ENCODE peak calls at places on chromosomes 13 and 19, in four cellular contexts. Z is AG09319, L is ovary, H is tibial artery. R is an unnamed sample.

GRCh38 chr13:35393886-35394285 is 82.6 kb downstream of the MAB21L1 start:
- DNase-seq in Z (no peak), H (no peak), L (no peak), R (no peak)

GRCh38 chr13:104314926-104315535 is 1248.8 kb upstream of the SLC10A2 start:
- DNase-seq in Z (no peak), H (no peak), L (no peak), R (no peak)

GRCh38 chr13:81395368-81395767 is 1054.4 kb upstream of the SPRY2 start:
- DNase-seq in Z (no peak), L (no peak), H (no peak), R (no peak)

GRCh38 chr13:45630791-45631190 is 15.3 kb upstream of the ERICH6B start:
- DNase-seq in L (no peak), H (no peak), Z (no peak), R (peak; percentile 30)

GRCh38 chr19:38263696-38264485 is 482 bp upstream of the SPINT2 start:
- DNase-seq in L (peak; percentile 61), Z (no peak), H (no peak), R (peak; percentile 91)

GRCh38 chr13:21986602-21987001 is 315.7 kb downstream of the FGF9 start:
- DNase-seq in Z (no peak), L (peak; percentile 58), H (peak; percentile 85), R (no peak)

GRCh38 chr19:5131866-5132561 is 163.1 kb downstream of the KDM4B start:
- DNase-seq in Z (no peak), H (no peak), L (no peak), R (no peak)

GRCh38 chr19:18761531-18762110 is 29.5 kb downstream of the COMP start:
- DNase-seq in L (no peak), Z (no peak), H (no peak), R (peak; percentile 55)

GRCh38 chr13:112219753-112220152 is 152.8 kb downstream of the SOX1 start:
- DNase-seq in H (no peak), L (no peak), Z (no peak), R (no peak)

GRCh38 chr19:35733180-35734125 is 8.8 kb downstream of the IGFLR1 start:
- DNase-seq in Z (no peak), H (no peak), L (no peak), R (no peak)

GRCh38 chr19:49362048-49362925 is at the start of gene TEAD2:
- DNase-seq in H (peak; percentile 75), Z (no peak), L (peak; percentile 90), R (peak; percentile 59)

GRCh38 chr13:65677906-65678305 is 1552.2 kb downstream of the PCDH9 start:
- DNase-seq in H (no peak), L (no peak), Z (no peak), R (peak; percentile 23)

GRCh38 chr19:50300051-50300450 is 29.1 kb downstream of the KCNC3 start:
- DNase-seq in Z (no peak), L (no peak), H (no peak), R (no peak)

GRCh38 chr13:76885203-76886004 is 801 bp downstream of the KCTD12 start:
- DNase-seq in L (peak; percentile 78), H (peak; percentile 73), Z (no peak), R (peak; percentile 84)
- TF ChIP-seq CTCF in L (no peak), H (peak; percentile 28), Z (peak; percentile 59), R (peak; percentile 13)

GRCh38 chr13:27379694-27380596 is 44.5 kb upstream of the GTF3A start:
- DNase-seq in L (peak; percentile 49), H (peak; percentile 35), Z (no peak), R (peak; percentile 75)
- TF ChIP-seq CTCF in L (peak; percentile 14), H (peak; percentile 38), Z (peak; percentile 56), R (peak; percentile 52)

GRCh38 chr19:55697698-55698097 is 22.7 kb downstream of the EPN1 start:
- DNase-seq in H (no peak), Z (no peak), L (peak; percentile 9), R (no peak)

GRCh38 chr19:55696301-55697068 is 21.5 kb downstream of the EPN1 start:
- DNase-seq in H (no peak), Z (no peak), L (peak; percentile 14), R (no peak)

GRCh38 chr19:55698256-55698655 is 23.2 kb downstream of the EPN1 start:
- DNase-seq in L (peak; percentile 2), Z (no peak), H (no peak), R (no peak)

GRCh38 chr19:55695511-55696290 is 20.7 kb downstream of the EPN1 start:
- DNase-seq in L (peak; percentile 10), Z (no peak), H (no peak), R (no peak)

DNA sequence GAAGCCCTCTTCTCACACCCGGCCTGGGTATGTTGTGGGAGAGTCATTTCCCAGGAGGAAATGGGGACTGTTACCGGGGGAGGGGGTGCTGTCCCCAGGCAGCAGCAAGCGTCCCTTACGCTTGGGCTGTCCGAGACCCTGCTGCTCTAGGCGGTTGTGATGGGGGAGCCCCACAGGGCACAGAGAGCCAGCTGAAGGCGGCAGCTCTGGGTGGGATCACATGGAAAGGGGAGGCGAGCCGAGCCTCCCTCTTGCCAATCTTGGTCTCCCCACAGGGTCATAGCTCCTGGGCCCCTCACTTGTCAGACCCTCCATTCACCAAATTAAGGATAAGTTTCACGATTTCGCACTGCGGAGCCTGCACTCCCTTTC is 22.0 kb downstream of the EPN1 start:
- DNase-seq in Z (no peak), L (peak; percentile 9), H (no peak), R (no peak)
- TF ChIP-seq CTCF in Z (no peak), L (no peak), H (no peak), R (no peak)

DNA sequence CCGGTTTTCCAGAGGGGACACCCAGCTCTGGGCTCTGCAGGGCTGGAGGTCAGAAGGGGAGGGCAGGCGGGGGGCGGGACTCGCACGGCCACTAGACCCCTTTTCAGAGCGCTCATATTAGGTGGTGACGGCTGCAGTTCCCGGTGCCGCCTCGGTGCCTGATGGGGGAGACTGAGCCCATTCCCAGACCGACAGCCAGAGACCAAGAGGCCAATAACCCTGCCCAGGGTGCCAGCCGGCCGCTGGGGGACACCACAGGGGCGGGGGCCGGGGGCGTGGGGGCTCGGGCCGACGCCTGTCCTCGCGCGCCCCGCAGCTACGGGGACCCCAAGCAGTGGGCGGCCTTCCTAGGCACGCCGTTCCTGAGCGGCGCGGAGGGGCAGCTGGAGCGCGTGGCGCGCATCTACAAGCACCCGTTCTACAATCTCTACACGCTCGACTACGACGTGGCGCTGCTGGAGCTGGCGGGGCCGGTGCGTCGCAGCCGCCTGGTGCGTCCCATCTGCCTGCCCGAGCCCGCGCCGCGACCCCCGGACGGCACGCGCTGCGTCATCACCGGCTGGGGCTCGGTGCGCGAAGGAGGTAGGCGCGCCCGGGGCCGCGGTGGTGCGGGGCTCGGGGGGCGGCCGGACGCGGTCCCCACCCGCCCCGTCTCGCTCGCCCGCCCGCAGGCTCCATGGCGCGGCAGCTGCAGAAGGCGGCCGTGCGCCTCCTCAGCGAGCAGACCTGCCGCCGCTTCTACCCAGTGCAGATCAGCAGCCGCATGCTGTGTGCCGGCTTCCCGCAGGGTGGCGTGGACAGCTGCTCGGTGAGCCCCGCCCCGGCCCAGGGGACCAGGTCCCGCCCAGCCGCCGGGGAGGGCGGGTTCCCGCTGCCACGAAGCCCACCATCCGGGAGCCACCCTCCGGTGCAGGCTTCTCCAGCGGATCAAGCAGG is 2.4 kb downstream of the TIMM13 start:
- DNase-seq in Z (peak; percentile 34), H (no peak), L (peak; percentile 61), R (no peak)
- TF ChIP-seq CTCF in Z (peak; percentile 47), H (no peak), L (peak; percentile 22), R (no peak)

DNA sequence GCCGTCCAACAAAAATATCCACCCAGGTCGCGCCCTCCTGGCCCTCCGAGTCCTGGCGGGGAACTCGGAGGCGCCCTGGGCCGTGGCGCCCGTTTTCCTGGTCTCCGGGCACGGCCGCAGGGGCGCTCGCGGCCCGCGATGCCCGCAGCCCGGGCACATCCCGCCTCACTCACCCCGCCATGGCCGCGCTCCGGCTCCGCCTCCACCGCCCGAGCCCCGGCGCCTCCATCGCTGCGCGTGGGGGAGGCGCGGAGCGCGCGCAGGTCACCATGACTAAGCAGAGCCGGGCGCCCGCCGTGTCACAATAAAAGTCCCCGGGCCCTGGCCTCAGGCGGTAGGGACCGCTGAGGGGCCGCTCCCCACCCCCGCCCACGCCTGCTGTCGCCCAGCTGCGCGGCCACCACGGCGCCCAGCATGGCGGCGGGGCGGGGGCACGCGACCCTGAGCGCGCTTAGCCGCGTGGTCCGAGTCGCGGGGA is 593 bp downstream of the KEAP1 start:
- DNase-seq in L (peak; percentile 93), H (peak; percentile 94), Z (peak; percentile 76), R (peak; percentile 85)
- TF ChIP-seq CTCF in L (no peak), H (no peak), Z (no peak), R (no peak)

GRCh38 chr13:31321457-31321856 is 121.7 kb downstream of the B3GLCT start:
- DNase-seq in H (no peak), Z (no peak), L (no peak), R (no peak)

GRCh38 chr13:31314961-31315360 is 115.2 kb downstream of the B3GLCT start:
- DNase-seq in L (no peak), Z (no peak), H (no peak), R (no peak)

GRCh38 chr13:31322025-31322424 is 122.2 kb downstream of the B3GLCT start:
- DNase-seq in L (no peak), Z (peak; percentile 11), H (peak; percentile 75), R (peak; percentile 96)

GRCh38 chr13:31322702-31323101 is 122.9 kb downstream of the B3GLCT start:
- DNase-seq in H (no peak), L (no peak), Z (no peak), R (no peak)

DNA sequence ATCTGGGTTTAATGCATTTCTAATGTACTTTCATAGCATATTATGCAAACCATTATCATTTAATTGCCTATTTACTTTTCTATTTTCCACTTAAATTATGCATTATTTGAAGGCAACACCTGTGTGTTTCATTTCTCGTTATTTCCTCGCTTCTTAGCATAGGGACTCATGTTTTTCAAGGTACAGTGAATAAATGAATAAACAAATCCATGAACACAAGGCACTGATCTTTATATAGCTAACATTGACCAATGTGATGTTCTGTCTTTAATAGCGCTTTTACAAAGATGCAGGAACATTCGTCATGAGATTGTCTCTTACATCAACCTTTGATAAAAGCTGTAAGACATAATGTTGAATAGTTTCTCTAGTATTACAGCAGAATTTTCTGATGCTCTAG is 121.2 kb downstream of the B3GLCT start:
- DNase-seq in H (no peak), Z (no peak), L (no peak), R (no peak)
- TF ChIP-seq CTCF in H (no peak), Z (no peak), L (no peak), R (no peak)

GRCh38 chr19:57888494-57889231 is at the start of gene ZNF814:
- DNase-seq in Z (peak; percentile 44), L (peak; percentile 81), H (peak; percentile 58), R (no peak)
- TF ChIP-seq CTCF in Z (peak; percentile 40), L (peak; percentile 53), H (no peak), R (peak; percentile 6)

DNA sequence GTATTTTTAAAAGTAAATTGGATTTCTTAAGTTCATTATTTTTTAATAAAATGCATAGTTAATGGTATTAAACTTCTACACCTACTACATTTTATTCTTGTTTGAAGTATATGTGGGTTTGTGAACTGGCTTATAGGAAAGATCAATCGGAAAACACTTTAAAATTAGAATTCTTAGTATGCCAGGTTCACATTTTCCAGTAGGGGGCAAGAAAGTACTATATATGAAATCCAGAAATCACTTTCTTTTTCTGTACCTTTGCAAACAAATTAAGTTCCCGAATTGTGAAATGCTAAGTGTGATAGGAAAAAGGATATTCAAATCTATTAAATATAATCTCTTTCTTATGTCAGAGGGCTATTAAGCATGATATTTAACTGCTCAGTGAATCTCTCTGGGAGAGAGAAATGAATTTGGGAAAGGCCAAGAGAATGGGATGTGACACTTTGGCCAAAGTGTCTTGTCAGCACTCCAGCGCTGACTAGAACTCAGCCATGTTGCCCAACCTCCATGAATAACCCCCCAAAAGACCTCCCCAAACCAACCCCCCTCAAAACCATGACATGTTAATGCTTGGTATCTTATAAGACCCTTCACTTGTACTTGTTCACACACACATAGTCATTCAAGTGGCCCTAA is 122.6 kb upstream of the SLC10A2 start:
- DNase-seq in H (no peak), Z (no peak), L (no peak), R (peak; percentile 48)
- TF ChIP-seq CTCF in H (no peak), Z (no peak), L (no peak), R (peak; percentile 54)

GRCh38 chr13:60654405-60654804 is 257.4 kb downstream of the TDRD3 start:
- DNase-seq in H (peak; percentile 37), Z (no peak), L (no peak), R (peak; percentile 65)
- TF ChIP-seq CTCF in H (peak; percentile 52), Z (peak; percentile 2), L (no peak), R (peak; percentile 62)